ENCODE peak calls at places on chromosomes 3 and 15, in five cellular contexts. Q is cardiac fibroblast, J is fibroblast of lung, A is IMR-90, M is Peyer's patch. I is an unnamed sample.
A peak's percentile ranks its signal among the peaks of the same experiment; 100 is the strongest.

GRCh38 chr3:179967622-179968021 is 69.1 kb downstream of the PEX5L start:
- DNase-seq in Q (peak; percentile 46), J (no peak), A (peak; percentile 0), M (no peak), I (no peak)

GRCh38 chr3:55963611-55964010 is 476.5 kb upstream of the WNT5A start:
- DNase-seq in Q (no peak), J (no peak), A (no peak), M (no peak), I (no peak)

GRCh38 chr3:41600616-41601015 is 361.3 kb downstream of the ULK4 start:
- DNase-seq in Q (peak; percentile 11), J (no peak), A (no peak), M (no peak), I (peak; percentile 60)

GRCh38 chr15:93036922-93037321 is 52.1 kb downstream of the RGMA start:
- DNase-seq in Q (no peak), J (no peak), A (no peak), M (peak; percentile 24), I (no peak)

GRCh38 chr15:47756872-47757271 is 39.6 kb downstream of the SEMA6D start:
- DNase-seq in Q (peak; percentile 90), J (peak; percentile 83), A (peak; percentile 91), M (peak; percentile 77), I (peak; percentile 76)

GRCh38 chr3:123153821-123154323 is 47.9 kb upstream of the SEC22A start:
- DNase-seq in Q (no peak), J (no peak), A (no peak), M (no peak), I (no peak)

GRCh38 chr3:17753271-17753992 is 11.0 kb upstream of the TBC1D5 start:
- DNase-seq in Q (peak; percentile 21), J (no peak), A (no peak), M (no peak), I (peak; percentile 40)

GRCh38 chr15:62565620-62566019 is 400.5 kb upstream of the C2CD4B start:
- DNase-seq in Q (no peak), J (no peak), A (no peak), M (no peak), I (no peak)

GRCh38 chr15:63329567-63330350 is 51.9 kb downstream of the CA12 start:
- DNase-seq in Q (no peak), J (no peak), A (peak; percentile 28), M (no peak), I (no peak)

GRCh38 chr3:123745184-123745855 is 138.8 kb downstream of the MYLK start:
- DNase-seq in Q (peak; percentile 48), J (peak; percentile 74), A (no peak), M (no peak), I (peak; percentile 47)

GRCh38 chr3:115702598-115702997 is 79.3 kb downstream of the GAP43 start:
- DNase-seq in Q (no peak), J (no peak), A (no peak), M (no peak), I (no peak)

GRCh38 chr3:161851941-161852566 is 355.4 kb downstream of the OTOL1 start:
- DNase-seq in Q (peak; percentile 71), J (peak; percentile 44), A (peak; percentile 27), M (peak; percentile 68), I (peak; percentile 27)

GRCh38 chr3:143507735-143508580 is 340.3 kb downstream of the SLC9A9 start:
- DNase-seq in Q (peak; percentile 96), J (peak; percentile 70), A (peak; percentile 72), M (no peak), I (peak; percentile 78)

GRCh38 chr15:58641660-58642059 is 107.8 kb downstream of the ADAM10 start:
- DNase-seq in Q (no peak), J (no peak), A (no peak), M (no peak), I (no peak)

GRCh38 chr3:44981751-44982150 is 5.7 kb downstream of the EXOSC7 start:
- DNase-seq in Q (no peak), J (no peak), A (no peak), M (no peak), I (no peak)

GRCh38 chr3:100260081-100260684 is 609 bp upstream of the TBC1D23 start:
- DNase-seq in Q (peak; percentile 73), J (peak; percentile 72), A (peak; percentile 51), M (peak; percentile 56), I (peak; percentile 33)

GRCh38 chr3:174862101-174862500 is 3.0 kb downstream of the NAALADL2 start:
- DNase-seq in Q (peak; percentile 6), J (no peak), A (no peak), M (peak; percentile 69), I (no peak)

GRCh38 chr15:98957655-98958054 is 49.9 kb downstream of the PGPEP1L start:
- DNase-seq in Q (no peak), J (no peak), A (no peak), M (no peak), I (no peak)

GRCh38 chr3:151925876-151926275 is 52.4 kb downstream of the SUCNR1 start:
- DNase-seq in Q (peak; percentile 75), J (peak; percentile 60), A (peak; percentile 83), M (no peak), I (peak; percentile 83)

GRCh38 chr15:40046721-40047412 is 7.9 kb upstream of the SRP14 start:
- DNase-seq in Q (peak; percentile 91), J (peak; percentile 74), A (peak; percentile 84), M (no peak), I (peak; percentile 65)

GRCh38 chr3:86594838-86595237 is 396.1 kb downstream of the VGLL3 start:
- DNase-seq in Q (no peak), J (no peak), A (no peak), M (no peak), I (no peak)

GRCh38 chr15:66779331-66780009 is 77.4 kb downstream of the SMAD6 start:
- DNase-seq in Q (no peak), J (no peak), A (no peak), M (no peak), I (no peak)

GRCh38 chr3:50304601-50305000 is 1.2 kb upstream of the HYAL1 start:
- DNase-seq in Q (no peak), J (no peak), A (peak; percentile 74), M (no peak), I (no peak)

GRCh38 chr15:84807228-84807627 is 9.9 kb upstream of the ALPK3 start:
- DNase-seq in Q (no peak), J (no peak), A (no peak), M (no peak), I (no peak)

DNA sequence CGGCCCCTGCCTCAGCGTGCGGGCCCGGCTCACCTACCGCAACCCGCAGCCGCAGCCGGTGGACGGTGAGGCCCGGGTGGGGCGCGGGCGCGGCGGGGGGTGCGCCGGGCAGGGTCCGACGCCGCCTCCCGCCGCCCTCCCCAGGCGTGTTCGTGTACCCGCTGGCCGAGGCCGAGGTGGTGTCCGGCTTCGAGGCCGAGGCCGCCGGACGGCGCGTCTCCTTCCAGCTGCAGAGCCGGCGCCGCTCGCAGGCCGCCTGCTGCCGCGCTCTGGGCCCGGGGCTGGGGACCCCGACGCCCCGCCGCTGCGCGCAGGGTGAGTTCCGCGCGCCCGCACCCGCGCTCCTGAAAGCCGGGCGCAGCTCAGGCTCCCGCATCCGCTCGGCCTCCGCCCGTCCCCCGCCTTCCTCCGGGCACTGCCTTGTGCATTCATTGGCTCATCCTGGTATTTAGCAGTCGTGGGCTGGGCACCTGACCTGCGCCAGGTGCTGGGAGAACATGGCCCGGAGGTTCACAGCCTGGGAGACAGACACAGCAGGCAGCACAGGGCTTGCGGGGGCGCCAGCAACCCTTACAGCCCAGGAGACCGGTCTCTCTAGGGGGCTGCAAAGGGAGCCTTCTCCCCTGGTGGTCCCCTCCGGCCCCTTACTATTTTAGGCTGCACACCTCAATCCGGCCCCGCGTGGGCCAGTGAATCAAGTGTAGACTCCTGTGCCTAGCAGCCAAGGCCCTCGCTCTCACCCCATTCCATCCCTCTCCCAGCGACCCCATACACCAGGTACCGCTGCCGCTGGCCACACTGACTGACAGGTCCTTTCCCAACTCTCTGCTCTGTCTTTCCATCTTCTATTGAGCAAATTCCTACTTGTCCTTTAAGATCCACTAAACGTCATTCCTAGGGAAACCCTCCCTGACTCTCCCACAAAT is 1.5 kb downstream of the VWA5B2 start:
- DNase-seq in Q (no peak), J (no peak), A (no peak), M (no peak), I (no peak)
- H3K4me3 ChIP-seq in Q (no peak overlapping the region), J (no peak overlapping the region), A (no peak overlapping the region), M (peak overlapping the region; percentile 47), I (no peak overlapping the region)

GRCh38 chr3:128573707-128574162 is 76.9 kb downstream of the RPN1 start:
- DNase-seq in Q (no peak), J (no peak), A (no peak), M (no peak), I (no peak)

GRCh38 chr3:128573160-128573559 is 77.5 kb downstream of the RPN1 start:
- DNase-seq in Q (no peak), J (no peak), A (no peak), M (no peak), I (no peak)

GRCh38 chr3:128569756-128570155 is 76.8 kb upstream of the GATA2 start:
- DNase-seq in Q (no peak), J (no peak), A (no peak), M (no peak), I (no peak)

GRCh38 chr3:128572013-128572412 is 78.6 kb downstream of the RPN1 start:
- DNase-seq in Q (no peak), J (no peak), A (no peak), M (no peak), I (no peak)

DNA sequence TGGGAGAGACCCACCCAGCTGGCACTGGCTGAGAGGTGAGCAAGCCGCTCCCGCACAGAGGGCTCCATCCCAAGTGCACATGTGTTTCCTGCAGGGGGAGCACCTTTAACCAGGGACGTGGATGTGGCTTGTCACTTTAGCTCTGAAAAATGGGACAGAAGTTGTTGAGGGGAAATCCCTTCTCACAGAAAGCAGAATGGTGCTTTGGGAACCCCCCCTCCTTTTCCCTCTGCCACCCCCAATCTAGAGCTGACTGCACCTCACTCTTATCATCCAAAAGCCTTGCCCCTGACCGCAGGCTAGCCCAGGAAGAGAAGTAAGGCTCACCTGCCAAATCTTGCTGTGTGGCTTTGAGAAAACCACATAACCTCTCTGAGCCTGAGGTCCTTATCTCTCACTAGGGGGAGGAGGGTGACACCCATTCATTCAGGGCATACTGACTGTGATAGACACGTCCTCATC is 77.9 kb downstream of the RPN1 start:
- DNase-seq in Q (no peak), J (no peak), A (no peak), M (no peak), I (no peak)
- TF ChIP-seq CTCF in Q (peak; percentile 23), J (peak; percentile 6), A (peak; percentile 9), M (no peak), I (peak; percentile 26)

DNA sequence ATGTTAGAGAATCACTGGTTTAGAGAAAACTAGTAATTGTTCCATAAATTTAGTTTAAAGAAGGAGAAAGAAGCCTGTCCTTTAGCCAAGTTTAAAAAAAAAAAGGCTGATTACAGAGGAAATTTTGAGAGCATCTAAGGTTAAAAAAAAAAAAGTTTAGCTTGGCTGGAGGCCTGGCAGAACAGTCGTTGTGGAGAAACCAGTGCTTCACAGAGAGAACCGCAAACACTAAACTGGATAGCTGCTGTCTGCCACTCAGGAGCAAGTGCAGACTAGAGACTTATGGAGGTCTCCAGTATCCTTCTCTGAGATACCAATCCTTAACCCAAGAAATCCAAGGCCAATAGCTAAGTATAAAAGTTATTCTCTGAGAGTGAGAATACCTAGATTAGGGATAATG is 84.8 kb upstream of the ANKRD28 start:
- DNase-seq in Q (no peak), J (no peak), A (no peak), M (no peak), I (no peak)
- H3K4me3 ChIP-seq in Q (no peak overlapping the region), J (no peak overlapping the region), A (no peak overlapping the region), M (no peak overlapping the region), I (no peak overlapping the region)

DNA sequence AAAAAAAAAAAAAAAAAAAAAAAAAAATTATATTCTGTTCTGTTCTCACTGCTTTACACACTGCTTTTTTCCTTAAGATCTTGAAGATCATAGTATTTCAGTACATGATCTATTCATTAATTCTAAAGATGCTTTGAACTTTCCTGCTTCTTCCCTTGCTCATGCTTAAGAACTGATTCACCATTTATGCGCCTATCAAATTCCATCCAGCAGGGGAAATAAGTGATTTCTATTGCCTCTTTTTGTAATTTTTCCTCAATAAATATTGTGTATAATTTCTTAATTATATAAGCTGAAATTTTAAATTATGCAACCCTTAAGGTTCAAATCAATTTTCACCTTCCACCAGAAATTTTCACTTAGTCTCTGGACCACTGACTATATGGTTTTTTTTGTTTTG is 10.6 kb downstream of the DENND6A start:
- DNase-seq in Q (peak; percentile 41), J (peak; percentile 21), A (peak; percentile 53), M (no peak), I (peak; percentile 24)
- TF ChIP-seq CTCF in Q (peak; percentile 14), J (no peak), A (peak; percentile 40), M (no peak), I (peak; percentile 48)

I was measured in AG10803.